ENCODE peak calls at places on chromosomes 3 and 15, in seven cellular contexts. One of them, this sample, is unnamed.

GRCh38 chr15:40252438-40253178 is 13.7 kb downstream of the PAK6 start:
- DNase-seq in central memory CD4-positive, alpha-beta T cell: no peak
- DNase-seq in IMR-90: no peak
- DNase-seq in ureter: peak; percentile 64
- DNase-seq in occipital lobe: peak; percentile 27
- DNase-seq in EH: no peak
- DNase-seq in activated gamma-delta T cell treated with Interleukin-2 at 50 U/mL for 16 hours: no peak
- DNase-seq in this sample: peak; percentile 53

GRCh38 chr15:59169337-59169736 is 37.3 kb upstream of the LDHAL6B start:
- DNase-seq in EH: peak; percentile 88
- DNase-seq in ureter: no peak
- DNase-seq in occipital lobe: no peak
- DNase-seq in central memory CD4-positive, alpha-beta T cell: no peak
- DNase-seq in IMR-90: peak; percentile 86
- DNase-seq in activated gamma-delta T cell treated with Interleukin-2 at 50 U/mL for 16 hours: no peak
- DNase-seq in this sample: no peak

GRCh38 chr3:57079221-57079831 is 18.9 kb downstream of the SPATA12 start:
- DNase-seq in central memory CD4-positive, alpha-beta T cell: no peak
- DNase-seq in ureter: peak; percentile 51
- DNase-seq in occipital lobe: no peak
- DNase-seq in IMR-90: no peak
- DNase-seq in EH: peak; percentile 4
- DNase-seq in activated gamma-delta T cell treated with Interleukin-2 at 50 U/mL for 16 hours: no peak
- DNase-seq in this sample: peak; percentile 60

GRCh38 chr15:38587214-38587613 is 22.6 kb upstream of the RASGRP1 start:
- DNase-seq in central memory CD4-positive, alpha-beta T cell: no peak
- DNase-seq in ureter: no peak
- DNase-seq in occipital lobe: no peak
- DNase-seq in EH: no peak
- DNase-seq in activated gamma-delta T cell treated with Interleukin-2 at 50 U/mL for 16 hours: no peak
- DNase-seq in IMR-90: no peak
- DNase-seq in this sample: no peak

GRCh38 chr15:77851696-77852095 is 219.0 kb upstream of the LINGO1 start:
- DNase-seq in central memory CD4-positive, alpha-beta T cell: no peak
- DNase-seq in EH: no peak
- DNase-seq in IMR-90: no peak
- DNase-seq in activated gamma-delta T cell treated with Interleukin-2 at 50 U/mL for 16 hours: no peak
- DNase-seq in ureter: no peak
- DNase-seq in occipital lobe: peak; percentile 16
- DNase-seq in this sample: no peak

GRCh38 chr3:15148614-15149013 is 49.7 kb upstream of the RBSN start:
- DNase-seq in EH: peak; percentile 22
- DNase-seq in occipital lobe: no peak
- DNase-seq in activated gamma-delta T cell treated with Interleukin-2 at 50 U/mL for 16 hours: no peak
- DNase-seq in central memory CD4-positive, alpha-beta T cell: no peak
- DNase-seq in IMR-90: no peak
- DNase-seq in ureter: no peak
- DNase-seq in this sample: no peak

GRCh38 chr15:85623648-85624047 is 171.1 kb downstream of the KLHL25 start:
- DNase-seq in IMR-90: peak; percentile 61
- DNase-seq in EH: peak; percentile 62
- DNase-seq in activated gamma-delta T cell treated with Interleukin-2 at 50 U/mL for 16 hours: no peak
- DNase-seq in ureter: no peak
- DNase-seq in central memory CD4-positive, alpha-beta T cell: no peak
- DNase-seq in occipital lobe: no peak
- DNase-seq in this sample: no peak

GRCh38 chr15:67468431-67468830 is 52.5 kb upstream of the C15orf61 start:
- DNase-seq in activated gamma-delta T cell treated with Interleukin-2 at 50 U/mL for 16 hours: no peak
- DNase-seq in central memory CD4-positive, alpha-beta T cell: no peak
- DNase-seq in occipital lobe: no peak
- DNase-seq in ureter: no peak
- DNase-seq in EH: no peak
- DNase-seq in IMR-90: no peak
- DNase-seq in this sample: no peak

GRCh38 chr15:52102468-52102867 is 10.1 kb downstream of the BCL2L10 start:
- DNase-seq in central memory CD4-positive, alpha-beta T cell: no peak
- DNase-seq in ureter: no peak
- DNase-seq in IMR-90: peak; percentile 92
- DNase-seq in occipital lobe: no peak
- DNase-seq in activated gamma-delta T cell treated with Interleukin-2 at 50 U/mL for 16 hours: no peak
- DNase-seq in EH: peak; percentile 85
- DNase-seq in this sample: no peak

GRCh38 chr15:99992611-99993231 is 259.5 kb upstream of the LYSMD4 start:
- DNase-seq in EH: no peak
- DNase-seq in ureter: no peak
- DNase-seq in activated gamma-delta T cell treated with Interleukin-2 at 50 U/mL for 16 hours: no peak
- DNase-seq in occipital lobe: no peak
- DNase-seq in IMR-90: no peak
- DNase-seq in central memory CD4-positive, alpha-beta T cell: no peak
- DNase-seq in this sample: no peak

GRCh38 chr3:71087109-71088018 is 496.2 kb downstream of the FOXP1 start:
- DNase-seq in central memory CD4-positive, alpha-beta T cell: peak; percentile 91
- DNase-seq in EH: peak; percentile 58
- DNase-seq in occipital lobe: no peak
- DNase-seq in IMR-90: peak; percentile 51
- DNase-seq in activated gamma-delta T cell treated with Interleukin-2 at 50 U/mL for 16 hours: peak; percentile 16
- DNase-seq in ureter: no peak
- DNase-seq in this sample: peak; percentile 80

GRCh38 chr3:128835096-128835495 is 44.3 kb upstream of the ACAD9 start:
- DNase-seq in EH: no peak
- DNase-seq in ureter: no peak
- DNase-seq in IMR-90: no peak
- DNase-seq in central memory CD4-positive, alpha-beta T cell: no peak
- DNase-seq in activated gamma-delta T cell treated with Interleukin-2 at 50 U/mL for 16 hours: no peak
- DNase-seq in occipital lobe: no peak
- DNase-seq in this sample: no peak

GRCh38 chr3:157857461-157857860 is 248.8 kb downstream of the SHOX2 start:
- DNase-seq in occipital lobe: no peak
- DNase-seq in activated gamma-delta T cell treated with Interleukin-2 at 50 U/mL for 16 hours: no peak
- DNase-seq in IMR-90: no peak
- DNase-seq in EH: peak; percentile 20
- DNase-seq in central memory CD4-positive, alpha-beta T cell: no peak
- DNase-seq in ureter: no peak
- DNase-seq in this sample: no peak

GRCh38 chr3:98359993-98360675 is 6.5 kb downstream of the OR5K4 start:
- DNase-seq in EH: peak; percentile 7
- DNase-seq in central memory CD4-positive, alpha-beta T cell: no peak
- DNase-seq in ureter: no peak
- DNase-seq in IMR-90: no peak
- DNase-seq in occipital lobe: no peak
- DNase-seq in activated gamma-delta T cell treated with Interleukin-2 at 50 U/mL for 16 hours: no peak
- DNase-seq in this sample: peak; percentile 62

GRCh38 chr3:185979721-185980121 is 41.9 kb upstream of the TRA2B start:
- DNase-seq in central memory CD4-positive, alpha-beta T cell: no peak
- DNase-seq in ureter: no peak
- DNase-seq in IMR-90: no peak
- DNase-seq in activated gamma-delta T cell treated with Interleukin-2 at 50 U/mL for 16 hours: no peak
- DNase-seq in occipital lobe: no peak
- DNase-seq in EH: no peak
- DNase-seq in this sample: no peak